ENCODE peak calls at places on chromosomes 3 and 15, in six cellular contexts. H, D, S, B, G and N are unnamed samples.

GRCh38 chr3:149541091-149541491 is 66.6 kb downstream of the TM4SF4 start:
- DNase-seq in H (peak; percentile 71), D (no peak), S (no peak), B (no peak), G (peak; percentile 18), N (no peak)

GRCh38 chr15:29849218-29849617 is 26.9 kb upstream of the TJP1 start:
- DNase-seq in H (peak; percentile 62), D (no peak), S (no peak), B (no peak), G (no peak), N (no peak)

GRCh38 chr3:140736863-140737460 is 59.1 kb downstream of the TRIM42 start:
- DNase-seq in H (no peak), D (peak; percentile 72), S (peak; percentile 37), B (peak; percentile 60), G (peak; percentile 82), N (peak; percentile 6)

GRCh38 chr3:186534113-186534669 is 10.0 kb downstream of the CRYGS start:
- DNase-seq in H (no peak), D (no peak), S (no peak), B (no peak), G (peak; percentile 22), N (no peak)

GRCh38 chr3:120780977-120781376 is 38.4 kb downstream of the GTF2E1 start:
- DNase-seq in H (peak; percentile 93), D (no peak), S (no peak), B (no peak), G (peak; percentile 26), N (peak; percentile 85)

GRCh38 chr3:49535971-49536874 is 18.1 kb upstream of the BSN start:
- DNase-seq in H (peak; percentile 4), D (no peak), S (no peak), B (no peak), G (peak; percentile 19), N (no peak)

GRCh38 chr3:129440648-129441190 is 695 bp downstream of the IFT122 start:
- DNase-seq in H (no peak), D (no peak), S (no peak), B (no peak), G (peak; percentile 38), N (no peak)

GRCh38 chr3:140904521-140904920 is 37.1 kb upstream of the SLC25A36 start:
- DNase-seq in H (no peak), D (no peak), S (no peak), B (no peak), G (no peak), N (no peak)

GRCh38 chr3:8536106-8537052 is 34.8 kb downstream of the LMCD1 start:
- DNase-seq in H (peak; percentile 88), D (peak; percentile 39), S (no peak), B (no peak), G (no peak), N (peak; percentile 55)

GRCh38 chr3:101530213-101531047 is 17.4 kb upstream of the SENP7 start:
- DNase-seq in H (no peak), D (peak; percentile 95), S (no peak), B (peak; percentile 57), G (no peak), N (no peak)
- H4K91ac ChIP-seq in H (no peak overlapping the region), D (no peak overlapping the region), S (no peak overlapping the region), B (no peak overlapping the region), G (no peak overlapping the region), N (peak overlapping the region; percentile 9)

DNA sequence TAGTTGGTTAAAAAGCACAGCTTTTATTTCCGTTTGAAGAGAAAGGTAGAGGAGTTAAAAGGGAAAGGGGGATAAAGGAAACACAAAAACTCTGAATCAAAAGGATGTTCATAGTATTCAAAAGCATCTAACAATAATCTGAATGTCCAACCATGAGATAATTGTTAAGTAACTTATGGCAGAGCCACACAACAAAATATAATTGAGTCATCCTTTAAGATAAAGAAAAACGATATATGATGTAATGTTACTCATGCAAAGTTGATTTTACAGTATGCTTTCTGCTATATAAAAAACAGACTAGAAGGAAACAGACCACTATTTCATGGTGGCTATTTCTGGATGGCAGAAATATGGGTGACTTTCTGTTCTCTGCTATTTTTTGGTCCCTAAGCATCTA is 3.9 kb downstream of the XPC start:
- DNase-seq in H (peak; percentile 57), D (no peak), S (no peak), B (no peak), G (no peak), N (no peak)
- H3K4me2 ChIP-seq in H (no peak overlapping the region), D (no peak overlapping the region), S (no peak overlapping the region), B (no peak overlapping the region), G (no peak overlapping the region), N (no peak overlapping the region)

GRCh38 chr3:4856136-4856535 is 123.1 kb upstream of the BHLHE40 start:
- DNase-seq in H (no peak), D (no peak), S (no peak), B (no peak), G (no peak), N (no peak)
- H4K91ac ChIP-seq in H (no peak overlapping the region), D (no peak overlapping the region), S (no peak overlapping the region), B (no peak overlapping the region), G (no peak overlapping the region), N (no peak overlapping the region)

GRCh38 chr15:49620658-49621326 is at the start of the genes DTWD1 and FAM227B:
- DNase-seq in H (peak; percentile 98), D (peak; percentile 97), S (peak; percentile 93), B (peak; percentile 88), G (peak; percentile 98), N (peak; percentile 98)
- H3K4me2 ChIP-seq in H (peak within 1 kb of the TSS; percentile 99), D (peak within 1 kb of the TSS; percentile 92), S (peak within 1 kb of the TSS; percentile 62), B (peak within 1 kb of the TSS; percentile 70), G (peak within 1 kb of the TSS; percentile 71), N (peak within 1 kb of the TSS; percentile 64)